ENCODE peak calls at places on chromosomes 4 and X, in five cellular contexts. W is SW480, Y is C1 segment of cervical spinal cord, Q is neural crest cell, I is cardiac fibroblast. D is an unnamed sample.

GRCh38 chrX:112545051-112545450 is 134.7 kb downstream of the LHFPL1 start:
- DNase-seq in W (no peak), Y (no peak), I (no peak), Q (no peak), D (no peak)

GRCh38 chr4:108053281-108053701 is 63.6 kb downstream of the HADH start:
- DNase-seq in I (no peak), Y (no peak), Q (no peak), W (no peak), D (no peak)

GRCh38 chrX:71251456-71251973 is 2.4 kb downstream of the ZMYM3 start:
- DNase-seq in W (no peak), Q (no peak), I (no peak), Y (no peak), D (no peak)

GRCh38 chr4:86841309-86841708 is 7.9 kb downstream of the SLC10A6 start:
- DNase-seq in W (no peak), Y (no peak), Q (no peak), I (no peak), D (no peak)

GRCh38 chr4:64271601-64272081 is 137.6 kb downstream of the TECRL start:
- DNase-seq in Y (no peak), W (no peak), I (no peak), Q (no peak), D (peak)

GRCh38 chr4:122827899-122828601 is 1.4 kb downstream of the FGF2 start:
- DNase-seq in Y (no peak), W (no peak), Q (no peak), I (peak), D (peak)

GRCh38 chrX:11438767-11439166 is 145.6 kb downstream of the AMELX start:
- DNase-seq in Q (no peak), I (peak), Y (no peak), W (no peak), D (no peak)

GRCh38 chr4:170672571-170672970 is 582.8 kb upstream of the AADAT start:
- DNase-seq in Q (no peak), I (peak), Y (no peak), W (no peak), D (no peak)

GRCh38 chrX:25004485-25005032 is 11.2 kb downstream of the ARX start:
- DNase-seq in Q (no peak), W (no peak), I (no peak), Y (no peak), D (no peak)

GRCh38 chr4:6225469-6225868 is 25.1 kb upstream of the JAKMIP1 start:
- DNase-seq in Q (peak), W (peak), Y (no peak), I (peak), D (no peak)

GRCh38 chr4:17544205-17544604 is 29.2 kb downstream of the CLRN2 start:
- DNase-seq in W (peak), Y (peak), Q (peak), I (peak), D (no peak)